ENCODE peak calls at places on chromosome 21, in six cellular contexts. P is neural crest cell; M is foreskin fibroblast; O is CD8-positive, alpha-beta T cell; V is GM10248; G is HFF-Myc. U is an unnamed sample.

GRCh38 chr21:36113647-36114428 is 21.0 kb upstream of the CBR3 start:
- DNase-seq in P (no peak), V (no peak), O (peak), G (no peak), M (no peak), U (no peak)

GRCh38 chr21:25563399-25564116 is 43.7 kb downstream of the MRPL39 start:
- DNase-seq in O (peak), M (no peak), G (no peak), V (no peak), P (no peak), U (peak)

GRCh38 chr21:38660333-38661295 is 145.1 kb upstream of the ETS2 start:
- DNase-seq in G (no peak), M (no peak), O (no peak), V (peak), P (no peak), U (no peak)

GRCh38 chr21:21165063-21165645 is 166.9 kb downstream of the NCAM2 start:
- DNase-seq in M (peak), P (no peak), G (peak), V (no peak), O (no peak), U (no peak)

GRCh38 chr21:27251752-27252151 is 284.9 kb upstream of the ADAMTS5 start:
- DNase-seq in P (no peak), O (no peak), M (no peak), V (no peak), G (no peak), U (no peak)

GRCh38 chr21:36052860-36053766 is 7.2 kb downstream of the SETD4 start:
- DNase-seq in V (no peak), O (no peak), P (no peak), G (no peak), M (no peak), U (no peak)

GRCh38 chr21:18495553-18495952 is 92.0 kb upstream of the TMPRSS15 start:
- DNase-seq in M (no peak), V (no peak), O (no peak), P (no peak), G (no peak), U (no peak)

GRCh38 chr21:26445440-26445839 is 127.6 kb downstream of the CYYR1 start:
- DNase-seq in G (no peak), V (no peak), M (peak), P (no peak), O (no peak), U (no peak)

GRCh38 chr21:32549454-32549853 is 35.9 kb downstream of the TCP10L start:
- DNase-seq in G (no peak), P (no peak), M (no peak), O (no peak), V (no peak), U (no peak)

GRCh38 chr21:41948901-41949300 is 4.9 kb downstream of the C2CD2 start:
- DNase-seq in M (no peak), P (no peak), O (no peak), G (no peak), V (no peak), U (no peak)

GRCh38 chr21:34886554-34887385 is 162.3 kb downstream of the RUNX1 start:
- DNase-seq in P (peak), G (no peak), M (peak), O (peak), V (no peak), U (peak)
- TF ChIP-seq CTCF in P (no peak), G (no peak), M (no peak), O (no peak), V (no peak), U (no peak)

DNA sequence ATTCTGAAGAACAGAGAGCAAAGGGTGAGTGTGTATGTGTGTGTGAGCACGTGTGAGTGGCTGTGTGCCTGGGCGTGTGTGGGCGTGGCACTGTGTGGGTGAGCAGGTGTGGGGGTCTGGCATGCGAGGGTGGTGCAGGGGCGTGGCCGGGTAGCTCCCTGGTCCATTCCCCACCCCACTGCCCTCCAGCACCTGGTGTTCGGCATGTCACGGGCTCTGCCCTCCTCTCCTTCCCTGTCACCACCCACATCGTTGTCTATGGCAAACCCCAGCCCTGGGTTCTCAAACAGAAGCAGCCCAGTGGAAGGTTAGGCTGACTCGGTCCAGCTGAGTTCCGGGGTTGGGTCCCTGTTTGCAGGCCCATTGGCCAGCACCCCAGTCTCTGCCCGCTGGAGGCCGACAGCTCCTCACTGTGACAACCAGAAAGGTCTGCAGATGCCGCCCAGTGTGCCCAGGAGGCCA is 39.8 kb downstream of the UBE2G2 start:
- DNase-seq in M (no peak), O (no peak), P (no peak), G (no peak), V (no peak), U (no peak)
- TF ChIP-seq CTCF in M (no peak), O (no peak), P (no peak), G (no peak), V (no peak), U (no peak)

GRCh38 chr21:40351006-40351405 is 483.8 kb downstream of the PCP4 start:
- DNase-seq in P (no peak), G (no peak), V (no peak), O (no peak), M (no peak), U (no peak)

GRCh38 chr21:40355076-40355475 is 487.8 kb downstream of the PCP4 start:
- DNase-seq in M (no peak), G (no peak), V (no peak), P (no peak), O (no peak), U (no peak)

GRCh38 chr21:40356644-40357043 is 489.4 kb downstream of the PCP4 start:
- DNase-seq in P (no peak), O (no peak), G (no peak), V (no peak), M (no peak), U (no peak)
- TF ChIP-seq CTCF in P (peak), O (no peak), G (no peak), V (no peak), M (no peak), U (no peak)

GRCh38 chr21:43981871-43982210 is 30.3 kb upstream of the TRAPPC10 start:
- DNase-seq in M (no peak), O (no peak), G (no peak), V (no peak), P (no peak), U (no peak)

GRCh38 chr21:43982489-43983078 is 29.5 kb upstream of the TRAPPC10 start:
- DNase-seq in M (no peak), O (no peak), G (no peak), P (no peak), V (no peak), U (no peak)

GRCh38 chr21:43981151-43981870 is 30.8 kb upstream of the TRAPPC10 start:
- DNase-seq in G (no peak), V (no peak), O (no peak), P (no peak), M (no peak), U (no peak)

GRCh38 chr21:43978060-43978459 is 34.0 kb upstream of the TRAPPC10 start:
- DNase-seq in O (no peak), M (no peak), P (no peak), V (no peak), G (no peak), U (no peak)

GRCh38 chr21:43979654-43980053 is 32.5 kb upstream of the TRAPPC10 start:
- DNase-seq in M (no peak), P (no peak), O (no peak), G (no peak), V (no peak), U (no peak)
- TF ChIP-seq CTCF in M (no peak), P (no peak), O (no peak), G (no peak), V (peak), U (no peak)

DNA sequence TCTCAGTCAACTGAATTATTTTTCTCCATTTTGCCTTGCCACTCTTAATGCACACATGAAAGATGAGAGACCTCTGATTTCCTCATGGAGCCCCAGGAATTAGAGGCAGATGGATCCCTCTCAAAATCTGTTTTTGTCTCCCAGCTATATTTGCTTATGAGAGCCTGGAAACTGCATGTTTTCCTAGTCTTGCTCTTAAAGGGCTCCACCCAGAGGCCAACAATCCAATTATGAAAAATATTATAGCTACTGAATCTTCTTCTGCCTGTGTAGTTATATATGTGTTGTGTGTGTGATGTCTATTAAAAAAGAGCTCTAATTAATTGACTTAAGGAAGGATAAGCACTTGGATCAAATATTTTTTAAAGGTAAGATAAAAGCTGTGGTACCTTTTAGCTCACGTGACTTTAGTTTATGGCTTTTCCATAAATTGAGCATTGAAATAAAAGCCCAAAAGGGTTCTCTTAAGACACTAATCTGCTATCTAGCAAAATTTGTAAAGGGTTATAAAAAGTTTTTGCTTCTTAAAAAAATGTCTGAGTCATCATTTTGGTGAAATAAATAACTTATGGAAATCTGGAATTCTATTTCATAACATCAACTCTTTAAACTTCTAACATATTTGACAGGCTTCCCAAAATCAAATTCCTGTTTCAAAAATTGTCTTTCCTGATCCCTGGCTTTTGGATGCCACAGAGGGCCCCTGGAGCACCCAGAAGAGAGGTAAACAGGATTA is 31.2 kb upstream of the TSPEAR start:
- DNase-seq in O (no peak), P (no peak), G (no peak), V (no peak), M (peak), U (no peak)
- TF ChIP-seq CTCF in O (peak), P (peak), G (peak), V (peak), M (peak), U (peak)

U was measured in GM13977.